ENCODE peak calls at places on chromosomes 3 and 15, in five cellular contexts. Q is CD8-positive, alpha-beta T cell; T is WTC11; W is T1000; V is breast epithelium. H is an unnamed sample.

GRCh38 chr3:15728766-15729165 is 69.0 kb downstream of the ANKRD28 start:
- DNase-seq in T (no peak), W (no peak), V (no peak), Q (no peak), H (no peak)

GRCh38 chr3:171149717-171150116 is 123.2 kb upstream of the SLC2A2 start:
- DNase-seq in T (no peak), W (no peak), V (no peak), Q (no peak), H (no peak)

GRCh38 chr15:78345726-78346125 is 5.6 kb downstream of the CRABP1 start:
- DNase-seq in Q (no peak), T (no peak), W (no peak), V (no peak), H (no peak)

GRCh38 chr15:67018451-67018850 is 47.0 kb upstream of the SMAD3 start:
- DNase-seq in V (no peak), W (no peak), Q (no peak), T (no peak), H (no peak)

GRCh38 chr3:82610236-82610635 is 848.8 kb upstream of the GBE1 start:
- DNase-seq in V (no peak), W (no peak), T (no peak), Q (no peak), H (no peak)

GRCh38 chr15:33358303-33358702 is 47.5 kb downstream of the RYR3 start:
- DNase-seq in T (no peak), V (no peak), W (no peak), Q (no peak), H (no peak)

GRCh38 chr3:72448858-72449257 is 399.4 kb downstream of the SHQ1 start:
- DNase-seq in Q (no peak), T (no peak), V (no peak), W (no peak), H (peak)

GRCh38 chr3:146308682-146309081 is 57.8 kb upstream of the PLSCR4 start:
- DNase-seq in V (no peak), Q (no peak), W (no peak), T (no peak), H (no peak)

GRCh38 chr3:41405466-41405865 is 206.2 kb downstream of the CTNNB1 start:
- DNase-seq in W (no peak), Q (no peak), V (no peak), T (no peak), H (no peak)

GRCh38 chr3:10594915-10595314 is 89.5 kb upstream of the ATP2B2 start:
- DNase-seq in W (no peak), V (no peak), T (peak), Q (peak), H (peak)

GRCh38 chr3:186951640-186952552 is 21.6 kb downstream of the ST6GAL1 start:
- DNase-seq in V (no peak), Q (no peak), W (no peak), T (no peak), H (no peak)

GRCh38 chr3:141237701-141238521 is 6.3 kb downstream of the PXYLP1 start:
- DNase-seq in T (no peak), V (peak), Q (no peak), W (no peak), H (no peak)

GRCh38 chr3:134911611-134912604 is 116.8 kb downstream of the EPHB1 start:
- DNase-seq in T (no peak), Q (no peak), W (no peak), V (no peak), H (no peak)

GRCh38 chr3:64022451-64023186 is 675 bp downstream of the PSMD6 start:
- DNase-seq in Q (peak), W (no peak), V (no peak), T (no peak), H (peak)

GRCh38 chr3:5022966-5023776 is 43.9 kb downstream of the BHLHE40 start:
- DNase-seq in Q (no peak), V (peak), T (no peak), W (peak), H (no peak)

GRCh38 chr3:185062221-185062620 is 90.6 kb downstream of the C3orf70 start:
- DNase-seq in T (no peak), W (no peak), V (no peak), Q (no peak), H (no peak)

GRCh38 chr3:51382076-51382745 is 2.9 kb upstream of the MANF start:
- DNase-seq in Q (no peak), W (no peak), T (no peak), V (no peak), H (no peak)

GRCh38 chr3:161372321-161373260 is 1.3 kb upstream of the SPTSSB start:
- DNase-seq in T (peak), W (no peak), V (no peak), Q (peak), H (no peak)

GRCh38 chr15:45586990-45587860 is at the start of gene BLOC1S6:
- DNase-seq in W (peak), T (peak), V (peak), Q (peak), H (peak)

GRCh38 chr3:17846466-17846865 is 104.0 kb upstream of the TBC1D5 start:
- DNase-seq in V (no peak), T (no peak), W (no peak), Q (no peak), H (no peak)

GRCh38 chr3:122356402-122356801 is 26.6 kb downstream of the MIX23 start:
- DNase-seq in W (no peak), V (peak), T (peak), Q (no peak), H (peak)

GRCh38 chr3:183539821-183540220 is 15.7 kb downstream of the KLHL6 start:
- DNase-seq in W (no peak), T (no peak), Q (no peak), V (no peak), H (peak)

GRCh38 chr15:41873711-41874110 is 20.1 kb downstream of the SPTBN5 start:
- DNase-seq in W (no peak), Q (no peak), T (no peak), V (no peak), H (no peak)

GRCh38 chr15:31261266-31262142 is 65.1 kb upstream of the KLF13 start:
- DNase-seq in Q (no peak), W (no peak), T (peak), V (no peak), H (no peak)

GRCh38 chr15:75532413-75533250 is 46.5 kb downstream of the PTPN9 start:
- DNase-seq in Q (no peak), T (peak), V (peak), W (no peak), H (peak)

GRCh38 chr3:33541918-33542317 is 101.7 kb upstream of the UBP1 start:
- DNase-seq in V (no peak), T (no peak), Q (no peak), W (no peak), H (no peak)

GRCh38 chr3:29594261-29594660 is 313.4 kb downstream of the RBMS3 start:
- DNase-seq in W (no peak), Q (no peak), T (no peak), V (no peak), H (no peak)

GRCh38 chr15:71136159-71137137 is 21.2 kb downstream of the THSD4 start:
- DNase-seq in Q (no peak), V (no peak), W (peak), T (no peak), H (peak)

GRCh38 chr3:185420762-185421161 is 57.8 kb downstream of the MAP3K13 start:
- DNase-seq in W (no peak), V (peak), T (no peak), Q (no peak), H (peak)

H was measured in NB4.